ENCODE peak calls at places on chromosomes 16 and 17, in five cellular contexts. X is GM23338, L is hypothalamus, Q is AG08396, I is neural crest cell. O is an unnamed sample.

GRCh38 chr17:45288825-45289224 is 26.9 kb upstream of the SPATA32 start:
- DNase-seq in X (no peak), L (peak), Q (no peak), I (no peak), O (no peak)

GRCh38 chr16:84699712-84700517 is at the start of gene USP10:
- DNase-seq in X (peak), L (peak), Q (peak), I (peak), O (peak)

GRCh38 chr17:50299776-50300175 is 25.5 kb downstream of the TMEM92 start:
- DNase-seq in X (no peak), L (no peak), Q (no peak), I (no peak), O (no peak)

GRCh38 chr16:1877089-1877488 is 5.1 kb upstream of the MEIOB start:
- DNase-seq in X (no peak), L (no peak), Q (no peak), I (no peak), O (no peak)

GRCh38 chr17:50114849-50115357 is 15.1 kb downstream of the SAMD14 start:
- DNase-seq in X (peak), L (no peak), Q (peak), I (peak), O (no peak)

GRCh38 chr16:79776243-79776884 is 175.8 kb upstream of the MAF start:
- DNase-seq in X (peak), L (no peak), Q (peak), I (no peak), O (no peak)

GRCh38 chr16:57762365-57763289 is 27.1 kb downstream of the KATNB1 start:
- DNase-seq in X (no peak), L (no peak), Q (no peak), I (no peak), O (no peak)

GRCh38 chr17:68462381-68463210 is 5.3 kb upstream of the WIPI1 start:
- DNase-seq in X (peak), L (no peak), Q (peak), I (peak), O (peak)

GRCh38 chr16:53632526-53632925 is 71.1 kb downstream of the RPGRIP1L start:
- DNase-seq in X (no peak), L (no peak), Q (no peak), I (no peak), O (no peak)

GRCh38 chr17:20920813-20921199 is 122.0 kb downstream of the USP22 start:
- DNase-seq in X (peak), L (no peak), Q (peak), I (no peak), O (no peak)

GRCh38 chr16:10827691-10828341 is 9.2 kb upstream of the TVP23A start:
- DNase-seq in X (no peak), L (peak), Q (peak), I (peak), O (peak)

GRCh38 chr17:7233701-7234099 is 617 bp downstream of the DVL2 start:
- DNase-seq in X (no peak), L (no peak), Q (no peak), I (no peak), O (no peak)

GRCh38 chr16:85460252-85460982 is 152.7 kb upstream of the GSE1 start:
- DNase-seq in X (peak), L (no peak), Q (no peak), I (no peak), O (no peak)

GRCh38 chr16:4388275-4389021 is 16.8 kb downstream of the VASN start:
- DNase-seq in X (peak), L (no peak), Q (peak), I (no peak), O (no peak)

GRCh38 chr17:79171152-79171551 is 96.5 kb downstream of the ENGASE start:
- DNase-seq in X (no peak), L (no peak), Q (no peak), I (no peak), O (no peak)

GRCh38 chr17:10192963-10193362 is 5.4 kb downstream of the GAS7 start:
- DNase-seq in X (no peak), L (no peak), Q (peak), I (no peak), O (no peak)

GRCh38 chr16:27195068-27195741 is 8.1 kb upstream of the KDM8 start:
- DNase-seq in X (no peak), L (no peak), Q (no peak), I (no peak), O (no peak)

GRCh38 chr17:83099570-83100181 is 20.3 kb downstream of the METRNL start:
- DNase-seq in X (no peak), L (no peak), Q (peak), I (no peak), O (no peak)

GRCh38 chr16:87964049-87964448 is 12.8 kb downstream of the BANP start:
- DNase-seq in X (no peak), L (no peak), Q (no peak), I (no peak), O (no peak)

GRCh38 chr17:82120148-82120547 is 22.1 kb upstream of the FASN start:
- DNase-seq in X (no peak), L (no peak), Q (no peak), I (no peak), O (no peak)

GRCh38 chr17:27701963-27702362 is 71.0 kb downstream of the LGALS9 start:
- DNase-seq in X (no peak), L (no peak), Q (no peak), I (no peak), O (no peak)

GRCh38 chr16:64089697-64090096 is 1032.2 kb downstream of the CDH11 start:
- DNase-seq in X (peak), L (no peak), Q (no peak), I (no peak), O (no peak)

GRCh38 chr16:84839956-84840355 is 20.2 kb downstream of the CRISPLD2 start:
- DNase-seq in X (peak), L (no peak), Q (peak), I (no peak), O (no peak)